ENCODE peak calls at places on chromosomes 16 and 17, in six cellular contexts. N is HFF-Myc, Z is C1 segment of cervical spinal cord, U is epithelial cell of esophagus, M is dorsolateral prefrontal cortex, X is nucleus accumbens. G is an unnamed sample.

GRCh38 chr17:28047806-28048205 is 5.3 kb downstream of the NLK start:
- DNase-seq in N (no peak), Z (no peak), U (no peak), M (no peak), X (no peak), G (no peak)

GRCh38 chr17:8875416-8875815 is 7.9 kb upstream of the PIK3R6 start:
- DNase-seq in N (no peak), Z (no peak), U (no peak), M (no peak), X (no peak), G (no peak)

GRCh38 chr16:89087922-89088321 is 5.7 kb upstream of the ACSF3 start:
- DNase-seq in N (no peak), Z (no peak), U (no peak), M (no peak), X (no peak), G (no peak)

GRCh38 chr16:11380836-11381235 is 35.6 kb downstream of the RMI2 start:
- DNase-seq in N (no peak), Z (no peak), U (no peak), M (no peak), X (no peak), G (no peak)

GRCh38 chr17:60231234-60231633 is 81.5 kb downstream of the CA4 start:
- DNase-seq in N (no peak), Z (no peak), U (peak; percentile 38), M (no peak), X (no peak), G (peak; percentile 37)

GRCh38 chr16:1691956-1692355 is 13.9 kb downstream of the JPT2 start:
- DNase-seq in N (no peak), Z (no peak), U (peak; percentile 94), M (peak; percentile 61), X (peak; percentile 3), G (peak; percentile 50)

GRCh38 chr16:84699147-84699711 is 571 bp upstream of the USP10 start:
- DNase-seq in N (no peak), Z (no peak), U (peak; percentile 33), M (no peak), X (no peak), G (no peak)

GRCh38 chr17:59388070-59388556 is 56.7 kb downstream of the YPEL2 start:
- DNase-seq in N (no peak), Z (no peak), U (no peak), M (no peak), X (no peak), G (no peak)

GRCh38 chr16:52389045-52389444 is 157.9 kb downstream of the TOX3 start:
- DNase-seq in N (no peak), Z (no peak), U (no peak), M (no peak), X (no peak), G (no peak)

GRCh38 chr16:79469999-79470398 is 130.5 kb downstream of the MAF start:
- DNase-seq in N (no peak), Z (no peak), U (no peak), M (no peak), X (no peak), G (no peak)

GRCh38 chr16:55089600-55089999 is 158.9 kb downstream of the IRX5 start:
- DNase-seq in N (no peak), Z (no peak), U (no peak), M (no peak), X (no peak), G (no peak)

G was measured in GM03348.